ENCODE peak calls at places on chromosomes 5 and 9, in five cellular contexts. W is H1, L is PC-9, P is adrenal gland, K is GM23338. Z is an unnamed sample.

GRCh38 chr9:100167912-100168775 is 69.1 kb downstream of the INVS start:
- DNase-seq in L (no peak), W (no peak), K (no peak), P (no peak), Z (no peak)

GRCh38 chr5:56200856-56201638 is 32.1 kb downstream of the ANKRD55 start:
- DNase-seq in L (peak; percentile 58), W (peak; percentile 39), K (peak; percentile 85), P (peak; percentile 77), Z (peak; percentile 91)

GRCh38 chr5:98492258-98492657 is 281.2 kb upstream of the RGMB start:
- DNase-seq in P (no peak), W (no peak), L (no peak), K (no peak), Z (no peak)

GRCh38 chr5:57262533-57262932 is 88.7 kb downstream of the GPBP1 start:
- DNase-seq in L (no peak), K (no peak), W (no peak), P (no peak), Z (no peak)

GRCh38 chr5:55510523-55510880 is 24.3 kb downstream of the PLPP1 start:
- DNase-seq in K (no peak), P (no peak), L (no peak), W (no peak), Z (no peak)

GRCh38 chr9:131397100-131397790 is 3.4 kb downstream of the PRRC2B start:
- DNase-seq in K (peak; percentile 83), W (no peak), L (peak; percentile 65), P (no peak), Z (peak; percentile 49)

GRCh38 chr9:126694206-126695081 is 80.7 kb downstream of the LMX1B start:
- DNase-seq in K (no peak), P (no peak), W (no peak), L (no peak), Z (no peak)

GRCh38 chr5:125203039-125203438 is 456.6 kb upstream of the ZNF608 start:
- DNase-seq in W (no peak), K (no peak), P (no peak), L (no peak), Z (no peak)

GRCh38 chr9:84583866-84584265 is 85.7 kb upstream of the NTRK2 start:
- DNase-seq in P (no peak), L (no peak), W (no peak), K (no peak), Z (no peak)

GRCh38 chr5:145787507-145787906 is 47.6 kb downstream of the PRELID2 start:
- DNase-seq in W (no peak), K (no peak), P (no peak), L (no peak), Z (no peak)

GRCh38 chr9:33721674-33722358 is 73.5 kb upstream of the PRSS3 start:
- DNase-seq in K (peak; percentile 93), P (peak; percentile 80), W (peak; percentile 61), L (peak; percentile 81), Z (peak; percentile 88)

GRCh38 chr5:2203774-2204173 is 321.0 kb upstream of the IRX4 start:
- DNase-seq in K (peak; percentile 22), W (no peak), L (no peak), P (no peak), Z (no peak)

GRCh38 chr5:2204366-2205184 is 321.9 kb upstream of the IRX4 start:
- DNase-seq in W (no peak), L (no peak), P (no peak), K (no peak), Z (no peak)

GRCh38 chr5:2205596-2205995 is 322.9 kb upstream of the IRX4 start:
- DNase-seq in K (no peak), L (no peak), W (no peak), P (no peak), Z (no peak)

GRCh38 chr5:2206244-2207108 is 323.8 kb upstream of the IRX4 start:
- DNase-seq in P (no peak), K (no peak), L (no peak), W (no peak), Z (no peak)

GRCh38 chr5:2205185-2205585 is 322.5 kb upstream of the IRX4 start:
- DNase-seq in P (no peak), K (no peak), L (no peak), W (no peak), Z (no peak)
- H3K27me3 ChIP-seq in P (peaks cover 10% of the 10 kb centered on the region), K (no peaks in the 10 kb centered on the region), L (peaks cover 91% of the 10 kb centered on the region), W (no peaks in the 10 kb centered on the region), Z (peaks cover 17% of the 10 kb centered on the region)

GRCh38 chr5:169160405-169160901 is 140.5 kb downstream of the SLIT3 start:
- DNase-seq in L (no peak), P (no peak), K (peak; percentile 47), W (no peak), Z (no peak)
- TF ChIP-seq CTCF in L (no peak), P (no peak), K (peak; percentile 64), W (no peak), Z (peak; percentile 48)

GRCh38 chr9:4415281-4415680 is 75.0 kb upstream of the SLC1A1 start:
- DNase-seq in P (peak; percentile 10), W (no peak), L (no peak), K (no peak), Z (no peak)

GRCh38 chr9:4417578-4418325 is 72.5 kb upstream of the SLC1A1 start:
- DNase-seq in L (peak; percentile 22), W (no peak), P (no peak), K (no peak), Z (peak; percentile 82)

GRCh38 chr9:4413856-4414255 is 76.4 kb upstream of the SLC1A1 start:
- DNase-seq in W (no peak), K (no peak), L (no peak), P (no peak), Z (no peak)
- H3K4me1 ChIP-seq in W (no peaks in the 10 kb centered on the region), K (no peaks in the 10 kb centered on the region), L (peaks cover 22% of the 10 kb centered on the region), P (no peaks in the 10 kb centered on the region), Z (peaks cover 10% of the 10 kb centered on the region)

GRCh38 chr5:177985430-177986040 is 10.5 kb downstream of the PROP1 start:
- DNase-seq in L (no peak), P (no peak), K (peak; percentile 33), W (no peak), Z (no peak)
- H3K27me3 ChIP-seq in L (peaks cover 85% of the 10 kb centered on the region), P (peaks cover 44% of the 10 kb centered on the region), K (peaks cover 36% of the 10 kb centered on the region), W (peaks cover 10% of the 10 kb centered on the region), Z (peaks cover 48% of the 10 kb centered on the region)